ENCODE peak calls at places on chromosomes 7 and 10, in six cellular contexts. S is left lobe of liver, A is A172, Q is non-pigmented ciliary epithelial cell, N is NCI-H345, G is colonic mucosa. E is an unnamed sample.
A peak's percentile ranks its signal among the peaks of the same experiment; 100 is the strongest.

GRCh38 chr10:35572583-35572982 is 32.6 kb upstream of the GJD4 start:
- DNase-seq in S (no peak), A (no peak), Q (no peak), N (no peak), G (no peak), E (no peak)

GRCh38 chr7:75881436-75882095 is 2.7 kb downstream of the RHBDD2 start:
- DNase-seq in S (no peak), A (no peak), Q (no peak), N (no peak), G (no peak), E (no peak)

GRCh38 chr10:130236711-130237110 is 100.5 kb downstream of the GLRX3 start:
- DNase-seq in S (peak; percentile 19), A (no peak), Q (no peak), N (no peak), G (no peak), E (no peak)

GRCh38 chr7:39493929-39494328 is 72.3 kb upstream of the YAE1 start:
- DNase-seq in S (no peak), A (no peak), Q (no peak), N (no peak), G (no peak), E (no peak)

GRCh38 chr10:115118346-115118745 is 25.2 kb downstream of the ATRNL1 start:
- DNase-seq in S (no peak), A (peak; percentile 7), Q (no peak), N (no peak), G (no peak), E (no peak)

GRCh38 chr10:129755075-129756020 is 208.7 kb downstream of the EBF3 start:
- DNase-seq in S (peak; percentile 82), A (no peak), Q (no peak), N (no peak), G (peak; percentile 10), E (peak; percentile 83)

GRCh38 chr7:10739401-10739800 is 234.3 kb upstream of the PHF14 start:
- DNase-seq in S (no peak), A (peak; percentile 27), Q (no peak), N (no peak), G (no peak), E (no peak)

GRCh38 chr7:143172354-143172753 is 10.9 kb upstream of the TAS2R39 start:
- DNase-seq in S (peak; percentile 82), A (peak; percentile 8), Q (no peak), N (peak; percentile 85), G (peak; percentile 61), E (peak; percentile 83)

GRCh38 chr7:90178592-90179279 is 24.5 kb downstream of the STEAP1 start:
- DNase-seq in S (no peak), A (peak; percentile 95), Q (peak; percentile 55), N (no peak), G (no peak), E (no peak)

GRCh38 chr10:45442251-45442650 is 68.2 kb downstream of the ALOX5 start:
- DNase-seq in S (no peak), A (no peak), Q (no peak), N (no peak), G (no peak), E (no peak)

GRCh38 chr10:13720699-13721098 is 133.9 kb downstream of the PRPF18 start:
- DNase-seq in S (no peak), A (no peak), Q (no peak), N (no peak), G (no peak), E (no peak)

GRCh38 chr10:56920586-56921250 is 559.7 kb upstream of the ZWINT start:
- DNase-seq in S (no peak), A (peak; percentile 23), Q (no peak), N (no peak), G (no peak), E (no peak)

GRCh38 chr7:17234398-17235021 is 63.9 kb upstream of the AHR start:
- DNase-seq in S (no peak), A (peak; percentile 97), Q (peak; percentile 76), N (no peak), G (peak; percentile 37), E (no peak)

GRCh38 chr10:43943119-43943824 is 294.6 kb upstream of the ZNF32 start:
- DNase-seq in S (peak; percentile 18), A (no peak), Q (no peak), N (no peak), G (no peak), E (peak; percentile 31)

GRCh38 chr10:115171392-115171960 is 78.3 kb downstream of the ATRNL1 start:
- DNase-seq in S (no peak), A (peak; percentile 17), Q (no peak), N (no peak), G (no peak), E (no peak)

GRCh38 chr10:113007343-113007771 is 57.3 kb downstream of the TCF7L2 start:
- DNase-seq in S (no peak), A (no peak), Q (no peak), N (no peak), G (no peak), E (no peak)

GRCh38 chr10:78776746-78777145 is 292.0 kb upstream of the ZMIZ1 start:
- DNase-seq in S (no peak), A (no peak), Q (no peak), N (no peak), G (no peak), E (no peak)

GRCh38 chr10:29634764-29635625 is at the start of gene SVIL:
- DNase-seq in S (no peak), A (no peak), Q (no peak), N (no peak), G (peak; percentile 78), E (peak; percentile 21)

GRCh38 chr10:52949899-52950298 is 177.3 kb upstream of the MBL2 start:
- DNase-seq in S (no peak), A (no peak), Q (no peak), N (no peak), G (no peak), E (no peak)